ENCODE peak calls at places on chromosomes 2 and 18, in eight cellular contexts. Y is heart right ventricle; Q is IMR-90; C is body of pancreas; L is left ventricle myocardium inferior; R is hepatocyte; E is CD4-positive, alpha-beta T cell; D is A673. B is an unnamed sample.

GRCh38 chr2:40317047-40317446 is 134.8 kb downstream of the SLC8A1 start:
- DNase-seq in Y (no peak), Q (peak; percentile 46), C (no peak), L (no peak), R (no peak), E (no peak), D (no peak), B (peak; percentile 32)

GRCh38 chr2:60992985-60993392 is 24.5 kb upstream of the PEX13 start:
- DNase-seq in Y (no peak), Q (no peak), C (peak; percentile 50), L (no peak), R (no peak), E (no peak), D (no peak), B (no peak)

GRCh38 chr2:667332-668000 is 9.7 kb downstream of the TMEM18 start:
- DNase-seq in Y (no peak), Q (peak; percentile 85), C (peak; percentile 40), L (no peak), R (peak; percentile 75), E (no peak), D (peak; percentile 61), B (no peak)

GRCh38 chr2:240123821-240124650 is 12.1 kb downstream of the COPS9 start:
- DNase-seq in Y (no peak), Q (no peak), C (no peak), L (no peak), R (no peak), E (no peak), D (no peak), B (no peak)

GRCh38 chr2:152518656-152519580 is 183.9 kb downstream of the FMNL2 start:
- DNase-seq in Y (no peak), Q (no peak), C (peak; percentile 11), L (no peak), R (no peak), E (no peak), D (no peak), B (no peak)

GRCh38 chr2:67840460-67841068 is 222.2 kb downstream of the C1D start:
- DNase-seq in Y (peak; percentile 66), Q (peak; percentile 82), C (peak; percentile 86), L (peak; percentile 50), R (peak; percentile 86), E (no peak), D (peak; percentile 88), B (no peak)

GRCh38 chr2:160060297-160060696 is 2.1 kb downstream of the PLA2R1 start:
- DNase-seq in Y (no peak), Q (no peak), C (no peak), L (no peak), R (no peak), E (no peak), D (no peak), B (no peak)

GRCh38 chr2:224523626-224524577 is 61.3 kb downstream of the CUL3 start:
- DNase-seq in Y (no peak), Q (peak; percentile 18), C (no peak), L (no peak), R (no peak), E (no peak), D (no peak), B (no peak)

GRCh38 chr2:241316825-241317224 is 1.1 kb downstream of the SEPTIN2 start:
- DNase-seq in Y (no peak), Q (no peak), C (no peak), L (no peak), R (no peak), E (no peak), D (no peak), B (no peak)

GRCh38 chr2:136246086-136246669 is 128.2 kb upstream of the CXCR4 start:
- DNase-seq in Y (no peak), Q (peak; percentile 4), C (peak; percentile 64), L (no peak), R (peak; percentile 66), E (no peak), D (no peak), B (no peak)

GRCh38 chr2:15084826-15085489 is 452.4 kb downstream of the LRATD1 start:
- DNase-seq in Y (no peak), Q (no peak), C (no peak), L (no peak), R (no peak), E (no peak), D (no peak), B (no peak)

GRCh38 chr2:176508374-176508773 is 239.1 kb downstream of the MTX2 start:
- DNase-seq in Y (no peak), Q (no peak), C (no peak), L (no peak), R (no peak), E (no peak), D (no peak), B (no peak)

GRCh38 chr2:238916875-238917590 is 69.1 kb downstream of the TWIST2 start:
- DNase-seq in Y (no peak), Q (no peak), C (no peak), L (no peak), R (no peak), E (no peak), D (no peak), B (no peak)

GRCh38 chr2:24050041-24050655 is 607 bp downstream of the FKBP1B start:
- DNase-seq in Y (peak; percentile 36), Q (no peak), C (peak; percentile 21), L (peak; percentile 28), R (peak; percentile 32), E (no peak), D (peak; percentile 50), B (no peak)

GRCh38 chr2:140316345-140316744 is 1536.2 kb upstream of the NXPH2 start:
- DNase-seq in Y (no peak), Q (no peak), C (no peak), L (no peak), R (no peak), E (no peak), D (no peak), B (no peak)

GRCh38 chr2:160368988-160369935 is 124.3 kb downstream of the RBMS1 start:
- DNase-seq in Y (no peak), Q (peak; percentile 46), C (peak; percentile 74), L (no peak), R (no peak), E (no peak), D (no peak), B (no peak)

GRCh38 chr2:191228861-191229260 is 16.3 kb upstream of the MYO1B start:
- DNase-seq in Y (peak; percentile 44), Q (no peak), C (peak; percentile 60), L (peak; percentile 65), R (no peak), E (no peak), D (no peak), B (no peak)

GRCh38 chr2:72932045-72932444 is 14.7 kb downstream of the EMX1 start:
- DNase-seq in Y (no peak), Q (peak; percentile 54), C (no peak), L (no peak), R (no peak), E (no peak), D (no peak), B (no peak)

GRCh38 chr2:231113489-231113888 is 11.4 kb downstream of the HTR2B start:
- DNase-seq in Y (no peak), Q (no peak), C (no peak), L (no peak), R (no peak), E (no peak), D (no peak), B (no peak)

GRCh38 chr2:164126960-164127359 is 391.2 kb upstream of the FIGN start:
- DNase-seq in Y (no peak), Q (no peak), C (no peak), L (no peak), R (peak; percentile 10), E (no peak), D (no peak), B (no peak)

GRCh38 chr2:10165816-10166488 is 43.4 kb downstream of the RRM2 start:
- DNase-seq in Y (no peak), Q (no peak), C (no peak), L (no peak), R (no peak), E (no peak), D (no peak), B (no peak)

GRCh38 chr2:104872866-104873688 is 19.2 kb downstream of the POU3F3 start:
- DNase-seq in Y (no peak), Q (peak; percentile 37), C (peak; percentile 79), L (peak; percentile 29), R (peak; percentile 83), E (no peak), D (peak; percentile 84), B (no peak)

GRCh38 chr2:202113571-202114142 is 40.6 kb downstream of the KIAA2012 start:
- DNase-seq in Y (no peak), Q (peak; percentile 45), C (no peak), L (no peak), R (no peak), E (no peak), D (no peak), B (peak; percentile 56)
- H3K27ac ChIP-seq in Y (no peak overlapping the region), Q (peak overlapping the region; percentile 49), C (no peak overlapping the region), L (no peak overlapping the region), R (no peak overlapping the region), E (no peak overlapping the region), D (no peak overlapping the region), B (no peak overlapping the region)

GRCh38 chr2:77567723-77568122 is 45.5 kb upstream of the LRRTM4 start:
- DNase-seq in Y (no peak), Q (no peak), C (no peak), L (no peak), R (peak; percentile 63), E (no peak), D (no peak), B (no peak)
- H3K27ac ChIP-seq in Y (no peak overlapping the region), Q (no peak overlapping the region), C (no peak overlapping the region), L (no peak overlapping the region), R (no peak overlapping the region), E (no peak overlapping the region), D (no peak overlapping the region), B (no peak overlapping the region)

DNA sequence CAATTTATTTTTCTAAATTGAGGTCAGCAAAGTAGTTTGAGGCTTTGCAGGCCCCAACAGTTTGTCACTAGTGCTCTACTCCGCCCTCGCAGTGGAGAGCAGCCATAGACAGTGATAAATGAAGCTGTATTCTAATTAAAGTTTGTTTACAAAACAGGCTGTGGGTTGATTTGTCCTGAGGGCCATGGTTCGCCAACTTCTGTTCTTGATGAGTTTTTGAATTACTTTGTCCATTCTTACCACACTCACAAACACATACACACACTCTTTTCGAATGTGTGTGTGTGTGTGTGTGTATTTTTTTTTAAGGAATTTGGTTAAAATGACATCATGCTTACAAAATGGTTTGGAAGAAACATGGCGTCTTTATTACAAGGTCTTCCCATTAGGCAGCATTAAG is 68.6 kb downstream of the MTCL1 start:
- DNase-seq in Y (no peak), Q (no peak), C (peak; percentile 26), L (no peak), R (no peak), E (no peak), D (no peak), B (no peak)
- H3K27ac ChIP-seq in Y (no peak overlapping the region), Q (no peak overlapping the region), C (no peak overlapping the region), L (no peak overlapping the region), R (no peak overlapping the region), E (no peak overlapping the region), D (no peak overlapping the region), B (no peak overlapping the region)

DNA sequence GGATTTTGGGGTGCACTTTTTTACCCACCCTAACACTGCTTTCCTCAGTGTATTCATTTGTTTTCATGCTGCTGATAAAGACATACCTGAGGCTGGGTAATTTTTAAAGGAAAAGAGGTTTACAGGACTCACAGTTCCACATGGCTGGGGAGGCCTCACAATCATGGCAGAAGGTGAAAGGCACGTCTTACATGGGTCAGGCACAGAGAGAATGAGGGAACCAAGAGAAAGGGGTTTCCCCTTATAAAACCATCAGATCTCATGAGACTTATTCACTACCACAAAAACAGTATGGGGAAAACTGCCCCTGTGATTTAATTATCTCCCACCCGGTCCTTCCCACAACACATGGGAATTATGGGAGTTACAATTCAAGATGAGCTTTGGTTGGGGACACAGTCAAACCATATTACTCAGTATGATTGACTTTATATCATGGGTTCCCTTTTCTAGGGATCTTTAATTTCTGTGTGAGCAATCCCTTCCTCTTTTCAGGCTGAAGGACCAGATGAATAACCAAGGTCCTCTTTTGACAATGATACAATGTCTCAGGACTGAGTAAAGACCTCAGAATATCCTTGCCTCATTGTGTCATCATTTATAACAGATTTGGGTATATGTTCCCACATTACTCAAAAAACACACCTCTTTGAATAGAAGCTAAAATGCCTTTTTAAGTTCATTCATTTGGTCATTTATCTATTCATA is 100.1 kb upstream of the TRIB2 start:
- DNase-seq in Y (no peak), Q (no peak), C (no peak), L (no peak), R (no peak), E (no peak), D (no peak), B (no peak)
- H3K27ac ChIP-seq in Y (no peak overlapping the region), Q (no peak overlapping the region), C (no peak overlapping the region), L (no peak overlapping the region), R (no peak overlapping the region), E (no peak overlapping the region), D (no peak overlapping the region), B (no peak overlapping the region)